ENCODE peak calls at places on chromosomes 16 and 17, in four cellular contexts. H is GM12891, V is breast epithelium, S is T-helper 17 cell. J is an unnamed sample.

GRCh38 chr16:88882358-88883030 is 16.0 kb upstream of the PABPN1L start:
- DNase-seq in H (no peak), V (no peak), S (no peak), J (no peak)

GRCh38 chr17:80225230-80225629 is 5.0 kb downstream of the SLC26A11 start:
- DNase-seq in H (no peak), V (no peak), S (no peak), J (no peak)

GRCh38 chr17:76208120-76208519 is 32.2 kb downstream of the RNF157 start:
- DNase-seq in H (no peak), V (no peak), S (no peak), J (no peak)

GRCh38 chr17:37650419-37651003 is 7.3 kb upstream of the DDX52 start:
- DNase-seq in H (no peak), V (no peak), S (no peak), J (no peak)

GRCh38 chr17:14047591-14047990 is 21.7 kb upstream of the COX10 start:
- DNase-seq in H (no peak), V (no peak), S (no peak), J (no peak)

GRCh38 chr16:3983081-3983520 is 102.6 kb upstream of the CREBBP start:
- DNase-seq in H (peak; percentile 59), V (peak; percentile 65), S (no peak), J (peak; percentile 72)

GRCh38 chr17:64064331-64064730 is 43.9 kb upstream of the ICAM2 start:
- DNase-seq in H (no peak), V (no peak), S (no peak), J (no peak)

GRCh38 chr17:50505731-50506130 is 2.5 kb upstream of the MYCBPAP start:
- DNase-seq in H (no peak), V (no peak), S (no peak), J (no peak)

GRCh38 chr16:81424761-81425160 is 19.8 kb upstream of the CMIP start:
- DNase-seq in H (no peak), V (no peak), S (no peak), J (no peak)

GRCh38 chr16:26396511-26397235 is 670.1 kb upstream of the C16orf82 start:
- DNase-seq in H (no peak), V (no peak), S (no peak), J (no peak)

GRCh38 chr17:71163813-71164122 is 957.1 kb upstream of the SOX9 start:
- DNase-seq in H (no peak), V (no peak), S (no peak), J (no peak)

GRCh38 chr17:81368161-81368560 is 27.1 kb upstream of the BAHCC1 start:
- DNase-seq in H (no peak), V (no peak), S (no peak), J (no peak)

GRCh38 chr16:17215306-17215705 is 255.5 kb downstream of the XYLT1 start:
- DNase-seq in H (no peak), V (no peak), S (no peak), J (no peak)